ENCODE peak calls at places on chromosomes 16 and 17, in five cellular contexts. E is stimulated activated CD8-positive, alpha-beta memory T cell treated with anti-CD3 and anti-CD28 coated beads, Interleukin-4, amount 100 ng/mL, for 1 hour; U is astrocyte; Y is body of pancreas; D is T47D. N is an unnamed sample.
A peak's percentile ranks its signal among the peaks of the same experiment; 100 is the strongest.

GRCh38 chr16:66832661-66833305 is 2.0 kb upstream of the NAE1 start:
- DNase-seq in Y (no peak), E (no peak), D (no peak), U (peak; percentile 34), N (no peak)

GRCh38 chr17:81002409-81003361 is 11.0 kb downstream of the CHMP6 start:
- DNase-seq in E (no peak), Y (peak; percentile 58), U (peak; percentile 51), D (no peak), N (no peak)

GRCh38 chr17:32486701-32487459 is at the start of gene CDK5R1:
- DNase-seq in E (peak; percentile 43), Y (peak; percentile 77), D (peak; percentile 88), U (peak; percentile 20), N (no peak)

GRCh38 chr16:15777533-15778203 is 79.2 kb downstream of the MYH11 start:
- DNase-seq in U (peak; percentile 43), E (no peak), Y (peak; percentile 20), D (peak; percentile 70), N (no peak)

GRCh38 chr16:87265261-87265660 is 51.9 kb downstream of the C16orf95 start:
- DNase-seq in Y (no peak), E (no peak), D (no peak), U (no peak), N (no peak)

GRCh38 chr16:82481455-82481854 is 145.3 kb upstream of the CDH13 start:
- DNase-seq in Y (no peak), D (no peak), E (no peak), U (peak; percentile 0), N (no peak)

GRCh38 chr16:1550061-1550460 is 16.6 kb downstream of the TMEM204 start:
- DNase-seq in D (no peak), E (no peak), U (no peak), Y (no peak), N (no peak)

GRCh38 chr16:2842340-2843000 is 12.4 kb downstream of the ZG16B start:
- DNase-seq in D (no peak), U (peak; percentile 20), Y (peak; percentile 62), E (peak; percentile 52), N (no peak)

GRCh38 chr16:50296807-50297206 is 30.5 kb downstream of the ADCY7 start:
- DNase-seq in E (no peak), D (no peak), U (no peak), Y (no peak), N (no peak)

GRCh38 chr16:30399435-30400186 is 4.4 kb downstream of the ZNF48 start:
- DNase-seq in Y (no peak), D (no peak), E (no peak), U (no peak), N (no peak)

GRCh38 chr16:86288716-86289294 is 221.5 kb upstream of the FOXF1 start:
- DNase-seq in E (no peak), Y (no peak), U (no peak), D (no peak), N (no peak)

GRCh38 chr16:6193718-6194117 is 1096.1 kb upstream of the EEF2KMT start:
- DNase-seq in U (peak; percentile 14), Y (no peak), D (peak; percentile 65), E (no peak), N (no peak)

GRCh38 chr17:82737981-82738877 is 2.8 kb downstream of the FN3K start:
- DNase-seq in E (no peak), Y (peak; percentile 54), U (no peak), D (no peak), N (no peak)

GRCh38 chr16:86881118-86881510 is 302.8 kb downstream of the FOXL1 start:
- DNase-seq in U (no peak), D (no peak), E (no peak), Y (no peak), N (no peak)

GRCh38 chr17:56817066-56817465 is 16.7 kb downstream of the C17orf67 start:
- DNase-seq in D (no peak), Y (no peak), U (no peak), E (no peak), N (no peak)

N was measured in thoracic aorta.